ENCODE peak calls at places on chromosomes 13 and 19, in six cellular contexts. G is osteocyte, S is ureter, V is A549, U is breast epithelium, N is 8988T. D is an unnamed sample.
A peak's percentile ranks its signal among the peaks of the same experiment; 100 is the strongest.

GRCh38 chr13:33284016-33284415 is 1.5 kb downstream of the STARD13 start:
- DNase-seq in G (no peak), S (no peak), V (no peak), U (no peak), N (no peak), D (no peak)

GRCh38 chr13:73673931-73674330 is 460.3 kb downstream of the KLF12 start:
- DNase-seq in G (no peak), S (no peak), V (no peak), U (no peak), N (no peak), D (no peak)

GRCh38 chr13:100439247-100439955 is 149.2 kb downstream of the GGACT start:
- DNase-seq in G (no peak), S (no peak), V (no peak), U (no peak), N (no peak), D (no peak)

GRCh38 chr19:18793144-18794028 is 2.3 kb upstream of the COMP start:
- DNase-seq in G (no peak), S (no peak), V (no peak), U (no peak), N (peak; percentile 21), D (no peak)

GRCh38 chr19:33493401-33494275 is 28.0 kb downstream of the PEPD start:
- DNase-seq in G (no peak), S (no peak), V (no peak), U (no peak), N (no peak), D (no peak)

GRCh38 chr19:41895745-41896580 is 13.0 kb downstream of the ARHGEF1 start:
- DNase-seq in G (no peak), S (no peak), V (peak; percentile 72), U (no peak), N (no peak), D (no peak)

GRCh38 chr19:6739884-6740588 is 556 bp downstream of the TRIP10 start:
- DNase-seq in G (no peak), S (peak; percentile 57), V (peak; percentile 53), U (no peak), N (no peak), D (no peak)

GRCh38 chr19:3710265-3710812 is 2.2 kb downstream of the TJP3 start:
- DNase-seq in G (no peak), S (peak; percentile 93), V (peak; percentile 82), U (peak; percentile 74), N (peak; percentile 14), D (peak; percentile 92)

GRCh38 chr19:53894736-53895135 is 12.7 kb downstream of the PRKCG start:
- DNase-seq in G (no peak), S (no peak), V (no peak), U (no peak), N (no peak), D (no peak)

GRCh38 chr19:18417250-18418033 is 1.8 kb upstream of the SSBP4 start:
- DNase-seq in G (peak; percentile 95), S (peak; percentile 81), V (no peak), U (no peak), N (no peak), D (no peak)

GRCh38 chr13:58960909-58961308 is 1202.8 kb downstream of the DIAPH3 start:
- DNase-seq in G (no peak), S (no peak), V (no peak), U (no peak), N (no peak), D (no peak)

GRCh38 chr19:36169084-36169760 is 17.0 kb upstream of the COX7A1 start:
- DNase-seq in G (no peak), S (no peak), V (no peak), U (no peak), N (no peak), D (peak; percentile 74)

GRCh38 chr13:95267662-95268369 is 33.4 kb downstream of the ABCC4 start:
- DNase-seq in G (no peak), S (no peak), V (peak; percentile 76), U (no peak), N (no peak), D (peak; percentile 73)

GRCh38 chr13:74047925-74048324 is 86.3 kb downstream of the KLF12 start:
- DNase-seq in G (no peak), S (no peak), V (peak; percentile 1), U (no peak), N (no peak), D (no peak)

GRCh38 chr19:873084-874019 is 13.9 kb downstream of the CFD start:
- DNase-seq in G (no peak), S (no peak), V (no peak), U (no peak), N (peak; percentile 80), D (peak; percentile 33)

GRCh38 chr19:14117668-14118164 is at the start of gene PRKACA:
- DNase-seq in G (peak; percentile 100), S (peak; percentile 99), V (peak; percentile 92), U (peak; percentile 99), N (peak; percentile 93), D (peak; percentile 95)